ENCODE peak calls at places on chromosomes 13 and 19, in four cellular contexts. One of them, this sample, is unnamed.

GRCh38 chr13:101210774-101211173 is 205.5 kb downstream of the NALCN start:
- DNase-seq in NCI-H748 treated with DMSO at 0.1 percent for 48 hours: no peak
- DNase-seq in stimulated activated CD4-positive, alpha-beta T cell treated with anti-CD3 and anti-CD28 coated beads, Interleukin-2, amount 100 ng/mL, for 24 hours: no peak
- DNase-seq in stimulated activated CD8-positive, alpha-beta memory T cell treated with anti-CD3 and anti-CD28 coated beads, Interleukin-12 subunit alpha, Interleukin-12 subunit beta, amount 100 ng/mL, for 4 hours: no peak
- DNase-seq in this sample: no peak

GRCh38 chr13:32408999-32409313 is 19.0 kb downstream of the N4BP2L1 start:
- DNase-seq in NCI-H748 treated with DMSO at 0.1 percent for 48 hours: peak
- DNase-seq in stimulated activated CD4-positive, alpha-beta T cell treated with anti-CD3 and anti-CD28 coated beads, Interleukin-2, amount 100 ng/mL, for 24 hours: no peak
- DNase-seq in stimulated activated CD8-positive, alpha-beta memory T cell treated with anti-CD3 and anti-CD28 coated beads, Interleukin-12 subunit alpha, Interleukin-12 subunit beta, amount 100 ng/mL, for 4 hours: no peak
- DNase-seq in this sample: peak

GRCh38 chr19:41957838-41958366 is 1.2 kb downstream of the RABAC1 start:
- DNase-seq in NCI-H748 treated with DMSO at 0.1 percent for 48 hours: peak
- DNase-seq in stimulated activated CD4-positive, alpha-beta T cell treated with anti-CD3 and anti-CD28 coated beads, Interleukin-2, amount 100 ng/mL, for 24 hours: peak
- DNase-seq in stimulated activated CD8-positive, alpha-beta memory T cell treated with anti-CD3 and anti-CD28 coated beads, Interleukin-12 subunit alpha, Interleukin-12 subunit beta, amount 100 ng/mL, for 4 hours: no peak
- DNase-seq in this sample: peak

GRCh38 chr13:58991826-58992477 is 1171.8 kb downstream of the DIAPH3 start:
- DNase-seq in NCI-H748 treated with DMSO at 0.1 percent for 48 hours: no peak
- DNase-seq in stimulated activated CD4-positive, alpha-beta T cell treated with anti-CD3 and anti-CD28 coated beads, Interleukin-2, amount 100 ng/mL, for 24 hours: no peak
- DNase-seq in stimulated activated CD8-positive, alpha-beta memory T cell treated with anti-CD3 and anti-CD28 coated beads, Interleukin-12 subunit alpha, Interleukin-12 subunit beta, amount 100 ng/mL, for 4 hours: no peak
- DNase-seq in this sample: no peak

GRCh38 chr19:3463959-3464796 is 16.1 kb downstream of the SMIM24 start:
- DNase-seq in NCI-H748 treated with DMSO at 0.1 percent for 48 hours: no peak
- DNase-seq in stimulated activated CD4-positive, alpha-beta T cell treated with anti-CD3 and anti-CD28 coated beads, Interleukin-2, amount 100 ng/mL, for 24 hours: no peak
- DNase-seq in stimulated activated CD8-positive, alpha-beta memory T cell treated with anti-CD3 and anti-CD28 coated beads, Interleukin-12 subunit alpha, Interleukin-12 subunit beta, amount 100 ng/mL, for 4 hours: no peak
- DNase-seq in this sample: no peak

GRCh38 chr13:76798037-76798436 is 88.2 kb downstream of the KCTD12 start:
- DNase-seq in NCI-H748 treated with DMSO at 0.1 percent for 48 hours: peak
- DNase-seq in stimulated activated CD4-positive, alpha-beta T cell treated with anti-CD3 and anti-CD28 coated beads, Interleukin-2, amount 100 ng/mL, for 24 hours: no peak
- DNase-seq in stimulated activated CD8-positive, alpha-beta memory T cell treated with anti-CD3 and anti-CD28 coated beads, Interleukin-12 subunit alpha, Interleukin-12 subunit beta, amount 100 ng/mL, for 4 hours: no peak
- DNase-seq in this sample: no peak

GRCh38 chr13:110316196-110316595 is 9.1 kb downstream of the COL4A2 start:
- DNase-seq in NCI-H748 treated with DMSO at 0.1 percent for 48 hours: no peak
- DNase-seq in stimulated activated CD4-positive, alpha-beta T cell treated with anti-CD3 and anti-CD28 coated beads, Interleukin-2, amount 100 ng/mL, for 24 hours: no peak
- DNase-seq in stimulated activated CD8-positive, alpha-beta memory T cell treated with anti-CD3 and anti-CD28 coated beads, Interleukin-12 subunit alpha, Interleukin-12 subunit beta, amount 100 ng/mL, for 4 hours: no peak
- DNase-seq in this sample: no peak

GRCh38 chr19:12670159-12670928 is 3.7 kb downstream of the WDR83 start:
- DNase-seq in NCI-H748 treated with DMSO at 0.1 percent for 48 hours: no peak
- DNase-seq in stimulated activated CD4-positive, alpha-beta T cell treated with anti-CD3 and anti-CD28 coated beads, Interleukin-2, amount 100 ng/mL, for 24 hours: no peak
- DNase-seq in stimulated activated CD8-positive, alpha-beta memory T cell treated with anti-CD3 and anti-CD28 coated beads, Interleukin-12 subunit alpha, Interleukin-12 subunit beta, amount 100 ng/mL, for 4 hours: no peak
- DNase-seq in this sample: no peak

GRCh38 chr19:48480151-48480475 is 10.9 kb downstream of the CYTH2 start:
- DNase-seq in NCI-H748 treated with DMSO at 0.1 percent for 48 hours: no peak
- DNase-seq in stimulated activated CD4-positive, alpha-beta T cell treated with anti-CD3 and anti-CD28 coated beads, Interleukin-2, amount 100 ng/mL, for 24 hours: peak
- DNase-seq in stimulated activated CD8-positive, alpha-beta memory T cell treated with anti-CD3 and anti-CD28 coated beads, Interleukin-12 subunit alpha, Interleukin-12 subunit beta, amount 100 ng/mL, for 4 hours: no peak
- DNase-seq in this sample: no peak

GRCh38 chr13:112943309-112944125 is 25.5 kb upstream of the MCF2L start:
- DNase-seq in NCI-H748 treated with DMSO at 0.1 percent for 48 hours: no peak
- DNase-seq in stimulated activated CD4-positive, alpha-beta T cell treated with anti-CD3 and anti-CD28 coated beads, Interleukin-2, amount 100 ng/mL, for 24 hours: peak
- DNase-seq in stimulated activated CD8-positive, alpha-beta memory T cell treated with anti-CD3 and anti-CD28 coated beads, Interleukin-12 subunit alpha, Interleukin-12 subunit beta, amount 100 ng/mL, for 4 hours: no peak
- DNase-seq in this sample: peak

GRCh38 chr13:112892759-112893569 is 76.0 kb upstream of the MCF2L start:
- DNase-seq in NCI-H748 treated with DMSO at 0.1 percent for 48 hours: peak
- DNase-seq in stimulated activated CD4-positive, alpha-beta T cell treated with anti-CD3 and anti-CD28 coated beads, Interleukin-2, amount 100 ng/mL, for 24 hours: no peak
- DNase-seq in stimulated activated CD8-positive, alpha-beta memory T cell treated with anti-CD3 and anti-CD28 coated beads, Interleukin-12 subunit alpha, Interleukin-12 subunit beta, amount 100 ng/mL, for 4 hours: no peak
- DNase-seq in this sample: peak

GRCh38 chr13:31951215-31951678 is 80.3 kb upstream of the FRY start:
- DNase-seq in NCI-H748 treated with DMSO at 0.1 percent for 48 hours: no peak
- DNase-seq in stimulated activated CD4-positive, alpha-beta T cell treated with anti-CD3 and anti-CD28 coated beads, Interleukin-2, amount 100 ng/mL, for 24 hours: no peak
- DNase-seq in stimulated activated CD8-positive, alpha-beta memory T cell treated with anti-CD3 and anti-CD28 coated beads, Interleukin-12 subunit alpha, Interleukin-12 subunit beta, amount 100 ng/mL, for 4 hours: peak
- DNase-seq in this sample: no peak

This sample was measured in NCI-H1417.